ENCODE peak calls at places on chromosome 4, in four cellular contexts. N, L, K and Y are unnamed samples.

GRCh38 chr4:78569291-78569821 is 17.8 kb downstream of the ANXA3 start:
- DNase-seq in N (no peak), L (no peak), K (no peak), Y (no peak)

GRCh38 chr4:54683616-54684346 is 26.0 kb downstream of the KIT start:
- DNase-seq in N (peak), L (no peak), K (peak), Y (no peak)

GRCh38 chr4:55358668-55359067 is 12.6 kb downstream of the SRD5A3 start:
- DNase-seq in N (no peak), L (no peak), K (no peak), Y (no peak)

GRCh38 chr4:69096810-69097209 is 536 bp downstream of the UGT2B7 start:
- DNase-seq in N (no peak), L (no peak), K (no peak), Y (no peak)

GRCh38 chr4:7526491-7526890 is 91.8 kb upstream of the PSAPL1 start:
- DNase-seq in N (no peak), L (no peak), K (no peak), Y (no peak)

GRCh38 chr4:66893807-66894206 is 651.5 kb downstream of the CENPC start:
- DNase-seq in N (no peak), L (no peak), K (no peak), Y (no peak)

GRCh38 chr4:187046471-187046870 is 322.8 kb upstream of the FAT1 start:
- DNase-seq in N (no peak), L (no peak), K (no peak), Y (no peak)

GRCh38 chr4:8340721-8341680 is 71.4 kb downstream of the HTRA3 start:
- DNase-seq in N (no peak), L (peak), K (no peak), Y (no peak)

GRCh38 chr4:81491943-81492342 is 20.2 kb upstream of the RASGEF1B start:
- DNase-seq in N (no peak), L (no peak), K (peak), Y (peak)